ENCODE peak calls at places on chromosomes 12 and 14, in five cellular contexts. W is T-helper 1 cell; V is activated naive CD4-positive, alpha-beta T cell treated with anti-CD3 and anti-CD28 coated beads, Interleukin-2, amount 10 ng/mL, durations not matched to agents 7 days and 5 days; K is stimulated activated CD4-positive, alpha-beta T cell treated with anti-CD3 and anti-CD28 coated beads, Interleukin-2, amount 100 ng/mL, for 48 hours; Z is left lung. O is an unnamed sample.

GRCh38 chr12:97404549-97404948 is 58.1 kb upstream of the RMST start:
- DNase-seq in K (no peak), Z (no peak), V (no peak), W (no peak), O (peak; percentile 61)

GRCh38 chr14:93173943-93174395 is 10.7 kb downstream of the MOAP1 start:
- DNase-seq in V (no peak), K (no peak), W (no peak), Z (peak; percentile 19), O (no peak)

GRCh38 chr12:62957233-62957953 is 22.4 kb upstream of the PPM1H start:
- DNase-seq in W (no peak), V (no peak), Z (no peak), K (no peak), O (peak; percentile 13)

GRCh38 chr14:73252491-73253322 is 15.4 kb downstream of the PAPLN start:
- DNase-seq in Z (no peak), W (no peak), K (no peak), V (no peak), O (no peak)

GRCh38 chr12:1536817-1537216 is 57.6 kb downstream of the FBXL14 start:
- DNase-seq in V (no peak), W (no peak), Z (no peak), K (no peak), O (no peak)

GRCh38 chr14:24234095-24235020 is 1.6 kb downstream of the GMPR2 start:
- DNase-seq in V (no peak), W (no peak), K (no peak), Z (no peak), O (no peak)

GRCh38 chr12:42588981-42589464 is 523 bp downstream of the PRICKLE1 start:
- DNase-seq in V (no peak), W (no peak), K (no peak), Z (peak; percentile 34), O (peak; percentile 34)

GRCh38 chr12:3828888-3829287 is 44.3 kb downstream of the PARP11 start:
- DNase-seq in Z (no peak), V (no peak), W (no peak), K (no peak), O (no peak)

GRCh38 chr12:46401703-46402102 is 29.1 kb upstream of the SLC38A2 start:
- DNase-seq in V (no peak), Z (no peak), W (no peak), K (no peak), O (no peak)

GRCh38 chr14:88955470-88955869 is 131.0 kb downstream of the TTC8 start:
- DNase-seq in K (no peak), V (no peak), Z (no peak), W (no peak), O (peak; percentile 45)

GRCh38 chr12:125288931-125289928 is 224.0 kb downstream of the AACS start:
- DNase-seq in Z (no peak), K (no peak), W (no peak), V (no peak), O (no peak)

GRCh38 chr12:28802706-28803438 is 346.2 kb upstream of the FAR2 start:
- DNase-seq in Z (no peak), K (no peak), V (no peak), W (no peak), O (no peak)

GRCh38 chr12:114863911-114864310 is 179.9 kb upstream of the TBX3 start:
- DNase-seq in W (no peak), V (no peak), Z (no peak), K (no peak), O (no peak)

O was measured in NCI-H146.